ENCODE peak calls at places on chromosomes 3 and 15, in six cellular contexts. N, U, E, X, G and C are unnamed samples.

GRCh38 chr15:58463815-58464697 is 32.3 kb downstream of the LIPC start:
- DNase-seq in X (no peak), N (no peak), G (peak), U (no peak), E (no peak), C (no peak)

GRCh38 chr15:80925597-80926059 is 64.0 kb downstream of the MESD start:
- DNase-seq in U (no peak), N (no peak), G (no peak), X (no peak), E (no peak), C (no peak)

GRCh38 chr3:121895121-121895520 is 920 bp downstream of the SLC15A2 start:
- DNase-seq in E (no peak), U (no peak), X (no peak), G (no peak), N (no peak), C (peak)

GRCh38 chr15:99085413-99086326 is 19.2 kb upstream of the SYNM start:
- DNase-seq in N (no peak), U (no peak), G (no peak), X (no peak), E (no peak), C (no peak)

GRCh38 chr15:60964527-60964926 is 264.6 kb downstream of the RORA start:
- DNase-seq in E (no peak), N (no peak), U (no peak), G (no peak), X (no peak), C (no peak)

GRCh38 chr3:123552095-123552714 is 32.6 kb downstream of the HACD2 start:
- DNase-seq in E (peak), X (peak), U (no peak), G (peak), N (peak), C (peak)

GRCh38 chr3:190261015-190261414 is 61.2 kb downstream of the CLDN1 start:
- DNase-seq in N (no peak), G (no peak), X (no peak), E (no peak), U (no peak), C (no peak)

GRCh38 chr3:45593708-45594601 is 596 bp upstream of the LIMD1 start:
- DNase-seq in N (peak), X (peak), U (no peak), G (peak), E (peak), C (peak)

GRCh38 chr3:111080357-111080937 is 8.8 kb downstream of the NECTIN3 start:
- DNase-seq in N (peak), X (peak), E (peak), G (peak), U (no peak), C (peak)

DNA sequence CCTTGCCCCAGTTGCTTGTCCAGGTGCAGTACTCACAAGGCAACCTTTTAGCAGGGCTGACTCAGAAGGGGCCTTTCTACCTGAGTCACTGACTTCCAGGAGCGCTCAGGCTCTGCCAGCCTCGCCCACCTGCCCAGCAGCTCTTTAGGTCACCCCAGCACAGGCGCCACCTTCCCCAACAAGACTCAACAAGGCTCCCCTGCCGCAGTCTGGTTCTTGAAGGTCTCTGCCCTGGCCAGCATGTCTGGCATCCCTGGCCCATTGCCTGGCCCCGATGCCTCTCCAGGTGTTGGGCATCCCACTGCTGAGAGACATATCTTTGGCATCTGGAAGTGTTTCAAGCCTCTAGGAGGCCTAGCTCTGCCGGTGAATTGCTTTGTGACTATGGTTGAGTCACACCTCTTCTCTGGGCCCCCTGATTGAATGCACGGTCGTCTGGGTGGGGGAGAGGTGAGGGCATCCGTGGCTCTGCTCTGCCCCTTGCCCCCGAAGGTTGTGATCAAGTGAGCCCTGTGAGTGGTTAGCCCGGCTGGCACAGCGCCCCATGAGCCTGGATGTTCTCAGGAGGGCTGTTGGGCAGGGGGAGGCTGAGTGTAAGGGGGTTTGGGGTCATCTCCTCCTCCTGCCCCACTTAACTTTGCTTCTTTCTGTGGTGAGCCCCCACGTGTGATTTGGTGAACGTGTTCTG is 21.6 kb downstream of the SNX33 start:
- DNase-seq in U (no peak), E (no peak), G (no peak), N (no peak), X (no peak), C (no peak)
- TF ChIP-seq MYC in U (no peak), E (no peak), G (no peak), N (no peak), X (no peak), C (no peak)

GRCh38 chr3:113783463-113783862 is 36.6 kb downstream of the ATP6V1A start:
- DNase-seq in G (no peak), N (peak), U (no peak), X (peak), E (peak), C (peak)

DNA sequence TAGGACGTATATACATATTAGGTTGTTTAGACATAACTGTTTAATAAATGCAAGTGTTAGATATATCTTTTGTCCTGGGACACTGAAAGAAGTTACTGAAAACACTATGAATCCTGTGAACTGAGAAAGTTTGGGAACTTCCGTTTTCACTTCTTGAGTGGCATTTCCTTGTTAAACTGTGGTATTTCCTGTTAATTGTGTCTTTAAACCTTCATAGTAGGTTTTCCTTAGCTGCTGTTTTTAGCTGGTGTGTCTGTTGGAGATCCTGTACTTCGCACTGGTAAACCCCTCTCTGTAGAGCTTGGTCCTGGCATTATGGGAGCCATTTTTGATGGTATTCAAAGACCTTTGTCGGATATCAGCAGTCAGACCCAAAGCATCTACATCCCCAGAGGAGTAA is 37.1 kb downstream of the ATP6V1A start:
- DNase-seq in G (no peak), U (no peak), N (no peak), X (peak), E (no peak), C (peak)
- TF ChIP-seq CTCF in G (no peak), U (no peak), N (no peak), X (no peak), E (no peak), C (no peak)

GRCh38 chr15:87154771-87155170 is 1075.1 kb downstream of the AGBL1 start:
- DNase-seq in X (no peak), N (no peak), E (no peak), U (no peak), G (no peak), C (no peak)
- H3K4me3 ChIP-seq in X (no peak), N (no peak), E (no peak), U (no peak), G (no peak), C (no peak)

GRCh38 chr3:176514297-176514696 is 683.0 kb downstream of the TBL1XR1 start:
- DNase-seq in N (peak), E (peak), G (peak), X (peak), U (no peak), C (peak)
- TF ChIP-seq MYC in N (no peak), E (no peak), G (no peak), X (no peak), U (no peak), C (no peak)

GRCh38 chr3:39641210-39641718 is 168.1 kb upstream of the MYRIP start:
- DNase-seq in G (no peak), N (no peak), X (no peak), U (no peak), E (no peak), C (no peak)

GRCh38 chr3:39639344-39640236 is 169.8 kb upstream of the MYRIP start:
- DNase-seq in U (no peak), X (peak), N (peak), G (peak), E (peak), C (peak)

GRCh38 chr3:39638286-39638685 is 170.8 kb downstream of the MOBP start:
- DNase-seq in U (no peak), G (no peak), E (peak), X (peak), N (no peak), C (no peak)

DNA sequence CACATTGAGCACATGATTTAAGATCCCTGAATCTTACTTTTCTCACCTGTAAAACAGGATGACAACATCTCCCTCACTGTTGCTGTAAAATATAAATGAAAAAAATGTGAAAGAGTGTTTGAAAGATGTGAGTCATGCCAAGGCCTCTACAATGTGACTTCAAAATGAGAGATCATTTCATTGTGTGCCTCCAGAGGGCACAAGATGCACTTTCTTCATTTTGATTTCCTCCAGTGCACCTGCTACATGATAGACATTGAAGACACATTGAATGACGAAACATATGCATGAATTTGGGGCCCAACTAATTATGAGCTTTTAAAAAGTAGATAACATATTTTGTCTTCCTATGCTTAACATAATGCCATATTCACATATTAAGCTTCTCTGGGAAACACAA is 170.3 kb downstream of the MOBP start:
- DNase-seq in U (no peak), X (peak), E (peak), G (peak), N (peak), C (peak)
- TF ChIP-seq CTCF in U (peak), X (peak), E (peak), G (no peak), N (no peak), C (peak)

GRCh38 chr3:33883538-33884203 is 85.2 kb downstream of the PDCD6IP start:
- DNase-seq in U (no peak), E (peak), N (peak), X (peak), G (peak), C (peak)
- H3K4me3 ChIP-seq in U (no peak), E (no peak), N (peak), X (no peak), G (no peak), C (no peak)

DNA sequence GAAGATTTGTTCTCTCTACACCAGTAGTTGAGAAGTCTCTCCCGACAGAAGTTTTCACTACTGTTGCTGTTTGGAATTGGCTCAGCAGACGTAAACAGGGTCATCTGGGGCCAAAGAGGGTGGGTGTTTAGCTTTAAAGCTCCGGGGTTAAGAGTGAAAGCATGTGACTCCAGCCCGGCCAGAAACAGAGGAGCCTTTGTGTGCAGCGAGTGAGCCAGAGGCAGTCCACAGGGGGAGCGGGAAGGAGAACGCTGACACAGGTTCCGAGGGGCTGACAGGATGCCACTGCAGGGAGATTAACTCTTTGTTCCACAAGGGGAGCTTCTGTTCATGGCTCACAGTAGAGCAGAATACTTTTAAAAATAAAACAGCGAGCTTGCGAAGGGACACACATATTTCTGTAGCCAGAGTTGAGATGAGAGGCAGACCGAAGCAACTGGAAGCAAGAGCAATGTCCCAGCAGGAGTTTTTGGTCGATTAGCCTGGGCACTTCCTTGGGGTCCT is 26.9 kb downstream of the BMF start:
- DNase-seq in X (peak), E (peak), G (peak), N (no peak), U (no peak), C (peak)
- TF ChIP-seq MYC in X (no peak), E (no peak), G (no peak), N (no peak), U (no peak), C (no peak)